ENCODE peak calls at places on chromosomes 2 and 18, in eight cellular contexts. B is SJCRH30, P is SW480, F is GM04504, V is Calu3, U is Caco-2, A is progenitor cell of endocrine pancreas, M is NCI-H1048. Z is an unnamed sample.

GRCh38 chr18:24530630-24531111 is 70.2 kb downstream of the HRH4 start:
- DNase-seq in A (no peak), U (no peak), M (no peak), F (peak), P (peak), V (peak), B (no peak), Z (no peak)

GRCh38 chr2:25310965-25311865 is 30.5 kb downstream of the DNMT3A start:
- DNase-seq in U (no peak), B (no peak), V (peak), F (no peak), A (no peak), P (peak), M (no peak), Z (no peak)

GRCh38 chr2:171956135-171956830 is 34.0 kb downstream of the HAT1 start:
- DNase-seq in V (no peak), F (no peak), M (no peak), A (no peak), P (no peak), U (no peak), B (no peak), Z (no peak)

GRCh38 chr2:143988082-143988481 is 531.8 kb downstream of the ZEB2 start:
- DNase-seq in V (no peak), U (no peak), P (no peak), M (no peak), B (no peak), A (no peak), F (no peak), Z (no peak)

GRCh38 chr2:226429476-226429875 is 370.1 kb downstream of the IRS1 start:
- DNase-seq in V (no peak), B (no peak), A (no peak), P (no peak), U (no peak), M (no peak), F (no peak), Z (no peak)

GRCh38 chr2:25576596-25576995 is 96.8 kb downstream of the DTNB start:
- DNase-seq in V (no peak), A (no peak), P (no peak), F (no peak), M (no peak), B (no peak), U (no peak), Z (no peak)

GRCh38 chr2:114160263-114161001 is 270.5 kb downstream of the ACTR3 start:
- DNase-seq in B (peak), U (peak), F (no peak), A (no peak), V (no peak), P (no peak), M (no peak), Z (no peak)

GRCh38 chr18:12305930-12306629 is 2.0 kb upstream of the TUBB6 start:
- DNase-seq in B (no peak), U (no peak), F (no peak), V (no peak), M (no peak), A (no peak), P (no peak), Z (no peak)

GRCh38 chr2:230203110-230203676 is 16.6 kb downstream of the SP110 start:
- DNase-seq in V (no peak), F (no peak), M (no peak), A (no peak), P (no peak), U (no peak), B (no peak), Z (peak)

GRCh38 chr2:96325884-96326255 is 753 bp downstream of the ITPRIPL1 start:
- DNase-seq in M (no peak), P (peak), F (no peak), B (no peak), A (no peak), V (no peak), U (no peak), Z (peak)

GRCh38 chr18:35458677-35459441 is 38.9 kb downstream of the INO80C start:
- DNase-seq in U (peak), V (peak), F (peak), A (no peak), P (peak), B (peak), M (no peak), Z (no peak)

GRCh38 chr2:233173115-233173514 is 78.4 kb upstream of the ATG16L1 start:
- DNase-seq in B (no peak), V (no peak), A (no peak), U (no peak), P (no peak), M (no peak), F (no peak), Z (no peak)

GRCh38 chr18:57210101-57210661 is 63.3 kb downstream of the BOD1L2 start:
- DNase-seq in P (peak), F (peak), V (peak), A (no peak), B (peak), M (no peak), U (peak), Z (no peak)

GRCh38 chr2:24021122-24021998 is 11.5 kb downstream of the MFSD2B start:
- DNase-seq in B (peak), U (no peak), P (peak), A (no peak), M (no peak), F (no peak), V (peak), Z (no peak)

GRCh38 chr2:43453771-43454170 is 142.1 kb downstream of the THADA start:
- DNase-seq in P (no peak), F (no peak), U (no peak), M (no peak), A (no peak), B (no peak), V (no peak), Z (no peak)

GRCh38 chr2:16382451-16382850 is 283.2 kb downstream of the CYRIA start:
- DNase-seq in V (no peak), P (no peak), B (no peak), M (no peak), U (no peak), F (no peak), A (no peak), Z (no peak)

GRCh38 chr18:76491436-76491800 is 3.6 kb downstream of the ZNF516 start:
- DNase-seq in U (peak), P (peak), V (peak), M (no peak), B (peak), A (peak), F (no peak), Z (peak)

GRCh38 chr2:33250417-33251029 is 225.9 kb upstream of the RASGRP3 start:
- DNase-seq in V (no peak), P (no peak), M (no peak), U (no peak), B (no peak), F (no peak), A (no peak), Z (no peak)

GRCh38 chr2:6864938-6865345 is 765 bp downstream of the CMPK2 start:
- DNase-seq in U (no peak), A (no peak), M (no peak), F (no peak), B (no peak), P (no peak), V (no peak), Z (no peak)

GRCh38 chr18:70354771-70355170 is 65.9 kb downstream of the SOCS6 start:
- DNase-seq in A (no peak), V (no peak), U (no peak), F (no peak), M (no peak), P (no peak), B (no peak), Z (no peak)

GRCh38 chr2:157265825-157266224 is 8.3 kb downstream of the GALNT5 start:
- DNase-seq in A (no peak), V (no peak), F (no peak), B (no peak), P (no peak), U (no peak), M (no peak), Z (no peak)

GRCh38 chr2:101396352-101396717 is 9.0 kb upstream of the CREG2 start:
- DNase-seq in V (peak), A (no peak), B (no peak), U (no peak), F (peak), P (peak), M (no peak), Z (no peak)

GRCh38 chr2:55112229-55113016 is 62.2 kb upstream of the RTN4 start:
- DNase-seq in M (no peak), F (no peak), A (no peak), P (no peak), U (no peak), B (peak), V (no peak), Z (no peak)

GRCh38 chr2:33215299-33215698 is 261.1 kb upstream of the RASGRP3 start:
- DNase-seq in U (no peak), V (no peak), A (no peak), B (peak), F (peak), P (no peak), M (no peak), Z (no peak)

GRCh38 chr2:28276076-28276618 is 116.5 kb upstream of the FOSL2 start:
- DNase-seq in V (peak), U (no peak), B (peak), P (peak), A (no peak), M (no peak), F (peak), Z (no peak)

GRCh38 chr2:212032032-212032431 is 506.6 kb downstream of the ERBB4 start:
- DNase-seq in U (no peak), V (no peak), P (no peak), A (no peak), F (no peak), B (peak), M (no peak), Z (no peak)

GRCh38 chr2:188399159-188399558 is 107.5 kb downstream of the GULP1 start:
- DNase-seq in V (peak), B (no peak), F (no peak), A (no peak), M (no peak), P (no peak), U (no peak), Z (no peak)

GRCh38 chr18:5895886-5896740 is 791 bp upstream of the TMEM200C start:
- DNase-seq in A (peak), B (no peak), U (no peak), M (no peak), V (no peak), P (no peak), F (no peak), Z (peak)

GRCh38 chr2:57497489-57498096 is 549.0 kb upstream of the VRK2 start:
- DNase-seq in P (peak), U (peak), F (peak), V (peak), M (peak), A (peak), B (peak), Z (peak)

GRCh38 chr2:94861308-94862152 is 9.7 kb upstream of the TEKT4 start:
- DNase-seq in B (no peak), P (no peak), U (no peak), M (no peak), F (no peak), V (no peak), A (no peak), Z (no peak)

GRCh38 chr2:234594715-234595114 is 97.8 kb upstream of the ARL4C start:
- DNase-seq in M (no peak), P (no peak), B (no peak), A (no peak), U (no peak), F (no peak), V (no peak), Z (no peak)

Z was measured in germinal center.